ENCODE peak calls at places on chromosomes 2 and 18, in nine cellular contexts. N, S, H, X, O, I, V, Z and G are unnamed samples.

GRCh38 chr2:233416199-233416598 is 61.9 kb downstream of the DGKD start:
- DNase-seq in N (no peak), S (no peak), H (no peak), X (no peak), O (no peak), I (no peak), V (no peak), Z (no peak), G (no peak)

GRCh38 chr2:212259236-212259635 is 279.4 kb downstream of the ERBB4 start:
- DNase-seq in N (no peak), S (no peak), H (no peak), X (no peak), O (no peak), I (no peak), V (no peak), Z (no peak), G (no peak)

GRCh38 chr18:35104391-35105051 is 63.3 kb downstream of the MAPRE2 start:
- DNase-seq in N (no peak), S (no peak), H (no peak), X (no peak), O (no peak), I (no peak), V (no peak), Z (no peak), G (no peak)

GRCh38 chr18:55779461-55779710 is 191.4 kb upstream of the TCF4 start:
- DNase-seq in N (peak), S (no peak), H (no peak), X (no peak), O (no peak), I (no peak), V (no peak), Z (peak), G (no peak)

GRCh38 chr18:55500316-55501086 is 87.5 kb downstream of the TCF4 start:
- DNase-seq in N (no peak), S (no peak), H (peak), X (no peak), O (no peak), I (no peak), V (peak), Z (peak), G (no peak)

GRCh38 chr2:100237046-100237615 is 85.2 kb downstream of the LONRF2 start:
- DNase-seq in N (peak), S (no peak), H (peak), X (no peak), O (no peak), I (no peak), V (no peak), Z (no peak), G (no peak)

GRCh38 chr2:180411631-180412030 is 404.5 kb upstream of the CWC22 start:
- DNase-seq in N (no peak), S (no peak), H (no peak), X (no peak), O (no peak), I (no peak), V (no peak), Z (no peak), G (no peak)

GRCh38 chr2:217105733-217106649 is 246.1 kb upstream of the TNP1 start:
- DNase-seq in N (no peak), S (no peak), H (peak), X (peak), O (peak), I (peak), V (peak), Z (peak), G (no peak)

GRCh38 chr2:13000644-13001375 is 284.1 kb downstream of the TRIB2 start:
- DNase-seq in N (no peak), S (no peak), H (peak), X (no peak), O (no peak), I (no peak), V (peak), Z (no peak), G (no peak)

GRCh38 chr18:79575891-79576685 is 103.5 kb upstream of the CTDP1 start:
- DNase-seq in N (peak), S (no peak), H (peak), X (peak), O (peak), I (no peak), V (no peak), Z (peak), G (no peak)

GRCh38 chr2:230902180-230902899 is 22.7 kb downstream of the GPR55 start:
- DNase-seq in N (peak), S (peak), H (peak), X (peak), O (no peak), I (peak), V (peak), Z (peak), G (peak)

GRCh38 chr18:45222200-45222599 is 393.1 kb upstream of the SLC14A2 start:
- DNase-seq in N (no peak), S (no peak), H (no peak), X (no peak), O (no peak), I (no peak), V (no peak), Z (peak), G (no peak)

GRCh38 chr2:149617476-149617875 is 29.9 kb upstream of the MMADHC start:
- DNase-seq in N (no peak), S (no peak), H (peak), X (no peak), O (no peak), I (no peak), V (no peak), Z (peak), G (no peak)

GRCh38 chr2:161228511-161229240 is 68.4 kb downstream of the TANK start:
- DNase-seq in N (no peak), S (no peak), H (peak), X (no peak), O (no peak), I (no peak), V (no peak), Z (no peak), G (no peak)

GRCh38 chr2:239092571-239093294 is 244.8 kb downstream of the TWIST2 start:
- DNase-seq in N (no peak), S (no peak), H (no peak), X (no peak), O (peak), I (no peak), V (no peak), Z (peak), G (no peak)

GRCh38 chr18:34707670-34708069 is 2.4 kb upstream of the DTNA start:
- DNase-seq in N (no peak), S (no peak), H (peak), X (peak), O (no peak), I (peak), V (peak), Z (peak), G (no peak)

GRCh38 chr2:186440506-186440905 is 45.6 kb upstream of the ZC3H15 start:
- DNase-seq in N (no peak), S (no peak), H (no peak), X (no peak), O (no peak), I (no peak), V (no peak), Z (no peak), G (no peak)

GRCh38 chr2:29759342-29759741 is 162.0 kb downstream of the ALK start:
- DNase-seq in N (no peak), S (no peak), H (no peak), X (no peak), O (no peak), I (no peak), V (no peak), Z (peak), G (no peak)

GRCh38 chr18:35653392-35653791 is 71.9 kb downstream of the GALNT1 start:
- DNase-seq in N (no peak), S (no peak), H (no peak), X (no peak), O (no peak), I (no peak), V (no peak), Z (no peak), G (no peak)

GRCh38 chr2:18413794-18414396 is 146.6 kb downstream of the RDH14 start:
- DNase-seq in N (no peak), S (no peak), H (peak), X (no peak), O (no peak), I (peak), V (peak), Z (peak), G (no peak)

GRCh38 chr18:34921811-34922385 is 119.3 kb upstream of the MAPRE2 start:
- DNase-seq in N (no peak), S (no peak), H (no peak), X (no peak), O (no peak), I (no peak), V (no peak), Z (no peak), G (no peak)

GRCh38 chr2:88053301-88053700 is 2.3 kb downstream of the KRCC1 start:
- DNase-seq in N (no peak), S (no peak), H (peak), X (no peak), O (no peak), I (no peak), V (no peak), Z (peak), G (no peak)

GRCh38 chr2:30267161-30267568 is 35.8 kb downstream of the LBH start:
- DNase-seq in N (peak), S (no peak), H (no peak), X (no peak), O (no peak), I (no peak), V (no peak), Z (no peak), G (no peak)

GRCh38 chr18:4017479-4017878 is 437.6 kb downstream of the DLGAP1 start:
- DNase-seq in N (no peak), S (no peak), H (peak), X (no peak), O (no peak), I (peak), V (no peak), Z (no peak), G (peak)

GRCh38 chr2:107412209-107412904 is 414.3 kb upstream of the RGPD4 start:
- DNase-seq in N (no peak), S (no peak), H (no peak), X (no peak), O (no peak), I (no peak), V (no peak), Z (peak), G (no peak)

GRCh38 chr18:48003426-48004349 is 73.2 kb upstream of the SMAD2 start:
- DNase-seq in N (no peak), S (no peak), H (no peak), X (no peak), O (no peak), I (peak), V (peak), Z (peak), G (no peak)

GRCh38 chr2:222982010-222982908 is 69.7 kb upstream of the KCNE4 start:
- DNase-seq in N (no peak), S (no peak), H (peak), X (peak), O (peak), I (no peak), V (peak), Z (peak), G (peak)

GRCh38 chr2:191910518-191910917 is 63.6 kb upstream of the CAVIN2 start:
- DNase-seq in N (no peak), S (no peak), H (peak), X (no peak), O (no peak), I (no peak), V (peak), Z (peak), G (no peak)

GRCh38 chr18:44588466-44588865 is 92.2 kb upstream of the SETBP1 start:
- DNase-seq in N (no peak), S (no peak), H (no peak), X (no peak), O (no peak), I (no peak), V (no peak), Z (no peak), G (no peak)

GRCh38 chr2:37886745-37887144 is 38.3 kb upstream of the RMDN2 start:
- DNase-seq in N (no peak), S (no peak), H (peak), X (no peak), O (no peak), I (no peak), V (peak), Z (peak), G (no peak)

GRCh38 chr2:18924905-18925691 is 335.7 kb upstream of the NT5C1B start:
- DNase-seq in N (no peak), S (no peak), H (peak), X (no peak), O (no peak), I (no peak), V (peak), Z (peak), G (no peak)

GRCh38 chr2:105802587-105802986 is 57.9 kb downstream of the NCK2 start:
- DNase-seq in N (peak), S (no peak), H (no peak), X (no peak), O (no peak), I (no peak), V (no peak), Z (no peak), G (no peak)

GRCh38 chr2:136134126-136134525 is 16.2 kb upstream of the CXCR4 start:
- DNase-seq in N (no peak), S (no peak), H (no peak), X (no peak), O (no peak), I (no peak), V (no peak), Z (no peak), G (no peak)

GRCh38 chr18:48002933-48003365 is 72.5 kb upstream of the SMAD2 start:
- DNase-seq in N (peak), S (no peak), H (peak), X (peak), O (peak), I (peak), V (peak), Z (peak), G (no peak)

GRCh38 chr2:26666671-26667070 is 25.5 kb upstream of the CIB4 start:
- DNase-seq in N (no peak), S (no peak), H (peak), X (peak), O (no peak), I (no peak), V (no peak), Z (no peak), G (no peak)

GRCh38 chr18:28858248-28858647 is 681.3 kb upstream of the CDH2 start:
- DNase-seq in N (no peak), S (no peak), H (no peak), X (no peak), O (no peak), I (no peak), V (no peak), Z (no peak), G (no peak)
- TF ChIP-seq CTCF in N (no peak), S (no peak), H (no peak), X (no peak), O (no peak), I (no peak), V (no peak), Z (no peak), G (no peak)

GRCh38 chr2:1620081-1620480 is 124.2 kb downstream of the PXDN start:
- DNase-seq in N (peak), S (no peak), H (no peak), X (peak), O (peak), I (no peak), V (no peak), Z (no peak), G (no peak)

GRCh38 chr2:1618974-1619373 is 125.3 kb downstream of the PXDN start:
- DNase-seq in N (no peak), S (no peak), H (no peak), X (no peak), O (no peak), I (no peak), V (no peak), Z (no peak), G (no peak)

GRCh38 chr2:1614564-1614963 is 129.8 kb downstream of the PXDN start:
- DNase-seq in N (peak), S (no peak), H (no peak), X (no peak), O (peak), I (no peak), V (no peak), Z (no peak), G (no peak)

GRCh38 chr2:1618191-1618961 is 125.9 kb downstream of the PXDN start:
- DNase-seq in N (peak), S (no peak), H (no peak), X (peak), O (peak), I (no peak), V (no peak), Z (no peak), G (no peak)

GRCh38 chr2:1617425-1618021 is 126.8 kb downstream of the PXDN start:
- DNase-seq in N (no peak), S (no peak), H (no peak), X (no peak), O (peak), I (no peak), V (no peak), Z (no peak), G (no peak)
- TF ChIP-seq CTCF in N (no peak), S (no peak), H (no peak), X (no peak), O (no peak), I (no peak), V (no peak), Z (no peak), G (no peak)

DNA sequence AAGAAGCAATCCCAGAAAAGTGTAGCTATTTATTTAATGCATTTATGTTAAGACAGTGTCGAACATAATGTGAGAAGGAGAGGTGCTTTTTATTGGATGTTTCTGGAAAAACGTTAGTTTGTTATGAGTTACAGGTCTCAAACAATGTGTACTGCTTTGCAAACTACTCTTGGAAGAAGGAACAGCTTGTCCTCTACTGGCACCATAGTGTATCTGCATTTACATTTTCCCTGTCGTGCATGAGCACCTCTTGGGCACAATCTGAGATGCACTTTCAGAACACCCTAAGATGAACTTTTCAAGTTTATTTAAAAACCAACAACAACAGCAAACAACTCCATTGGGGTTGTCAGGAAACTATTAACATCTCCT is 22.8 kb downstream of the CCNYL1 start:
- DNase-seq in N (no peak), S (no peak), H (peak), X (no peak), O (no peak), I (no peak), V (peak), Z (peak), G (no peak)
- TF ChIP-seq CTCF in N (peak), S (peak), H (peak), X (peak), O (peak), I (peak), V (peak), Z (peak), G (no peak)

DNA sequence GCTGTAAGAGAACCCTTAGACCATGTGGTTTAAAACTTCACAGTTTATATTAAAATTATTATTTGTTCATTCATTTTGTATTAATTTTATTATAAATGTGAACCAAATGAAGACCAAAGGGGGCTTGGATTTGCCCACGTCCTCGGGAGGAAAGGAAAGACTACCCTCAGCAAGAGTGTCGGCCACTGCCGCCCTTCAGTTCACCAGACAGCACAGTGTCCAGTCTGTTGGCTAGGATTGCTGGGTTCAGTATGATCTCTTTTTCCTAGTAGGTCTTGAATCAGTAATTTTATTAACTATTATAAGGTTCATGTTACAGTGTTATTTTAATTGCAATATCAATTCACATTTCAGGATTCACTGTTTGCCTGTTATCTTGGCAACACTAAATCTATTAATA is 78.2 kb upstream of the CHRNA1 start:
- DNase-seq in N (no peak), S (no peak), H (no peak), X (no peak), O (no peak), I (no peak), V (no peak), Z (no peak), G (no peak)
- TF ChIP-seq CTCF in N (no peak), S (no peak), H (no peak), X (no peak), O (no peak), I (no peak), V (no peak), Z (no peak), G (no peak)

GRCh38 chr2:24613154-24613814 is 122.2 kb downstream of the NCOA1 start:
- DNase-seq in N (no peak), S (peak), H (peak), X (no peak), O (no peak), I (no peak), V (no peak), Z (peak), G (peak)
- TF ChIP-seq CTCF in N (no peak), S (peak), H (peak), X (no peak), O (peak), I (peak), V (peak), Z (peak), G (peak)

GRCh38 chr2:129253461-129253812 is 726.0 kb upstream of the RAB6C start:
- DNase-seq in N (no peak), S (peak), H (no peak), X (no peak), O (no peak), I (no peak), V (no peak), Z (no peak), G (peak)
- TF ChIP-seq CTCF in N (peak), S (peak), H (no peak), X (peak), O (peak), I (no peak), V (peak), Z (peak), G (peak)

GRCh38 chr2:234611209-234611608 is 114.3 kb upstream of the ARL4C start:
- DNase-seq in N (no peak), S (no peak), H (no peak), X (no peak), O (no peak), I (peak), V (no peak), Z (no peak), G (no peak)
- TF ChIP-seq CTCF in N (no peak), S (peak), H (peak), X (no peak), O (no peak), I (no peak), V (peak), Z (peak), G (peak)

DNA sequence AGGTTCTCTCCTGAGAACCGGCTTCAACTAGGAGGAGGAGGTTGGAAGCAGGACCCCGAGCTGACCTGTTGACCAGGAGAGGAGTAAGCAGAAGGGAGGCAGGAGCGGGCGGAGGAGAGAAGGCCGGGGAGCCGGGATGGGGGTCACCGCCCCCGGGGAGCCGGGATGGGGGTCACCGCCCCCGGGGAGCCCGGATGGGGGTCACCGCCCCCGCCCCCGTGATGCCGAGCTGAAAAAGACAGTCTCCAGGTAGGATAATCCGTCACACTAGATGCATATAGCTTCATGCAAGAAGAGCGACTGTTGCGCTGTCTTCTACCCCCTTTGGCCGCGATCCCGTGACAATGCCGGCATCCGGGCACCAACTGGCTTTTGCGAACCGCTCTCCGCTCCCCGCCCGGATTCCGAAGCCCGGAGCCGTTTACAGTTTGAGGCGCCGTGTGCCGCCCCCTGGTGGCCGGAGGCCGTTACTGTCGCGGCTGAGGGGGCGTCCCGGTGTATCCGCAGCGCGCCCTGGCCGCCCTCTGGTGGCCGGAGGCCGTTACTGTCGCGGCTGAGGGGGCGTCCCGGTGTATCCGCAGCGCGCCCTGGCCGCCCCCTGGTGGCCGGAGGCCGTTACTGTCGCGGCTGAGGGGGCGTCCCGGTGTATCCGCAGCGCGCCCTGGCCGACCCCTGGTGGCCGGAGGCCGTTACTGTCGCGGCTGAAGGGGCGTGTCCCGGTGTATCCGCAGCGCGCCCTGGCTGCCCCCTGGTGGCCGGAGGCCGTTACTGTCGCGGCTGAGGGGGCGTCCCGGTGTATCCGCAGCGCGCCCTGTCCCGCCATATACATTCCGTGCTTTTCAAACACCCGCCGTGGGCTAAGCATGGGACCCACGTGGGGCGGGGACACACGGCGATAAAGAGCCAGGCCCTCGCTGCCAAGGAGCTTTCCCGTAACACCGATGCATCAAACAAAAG is 89.6 kb downstream of the ACTR3 start:
- DNase-seq in N (peak), S (no peak), H (no peak), X (no peak), O (peak), I (no peak), V (no peak), Z (no peak), G (peak)
- TF ChIP-seq CTCF in N (peak), S (peak), H (peak), X (peak), O (no peak), I (peak), V (peak), Z (peak), G (peak)